ENCODE peak calls at places on chromosomes 5 and 9, in eight cellular contexts. D is endothelial cell; F is caudate nucleus; G is CD4-positive, alpha-beta memory T cell; K is fibroblast of the aortic adventitia; R is epithelial cell of esophagus; O is T follicular helper cell; M is activated naive CD4-positive, alpha-beta T cell treated with anti-CD3 and anti-CD28 coated beads for 36 hours. V is an unnamed sample.

GRCh38 chr9:72401396-72401795 is 36.4 kb upstream of the ZFAND5 start:
- DNase-seq in O (no peak), G (no peak), R (no peak), D (no peak), K (no peak), M (no peak), F (no peak), V (no peak)

GRCh38 chr5:132258102-132259060 is 885 bp downstream of the PDLIM4 start:
- DNase-seq in F (no peak), G (no peak), K (peak; percentile 46), M (peak; percentile 4), D (no peak), R (peak; percentile 53), O (no peak), V (no peak)

GRCh38 chr5:75062925-75063531 is 10.7 kb upstream of the GCNT4 start:
- DNase-seq in K (no peak), M (no peak), G (no peak), D (no peak), O (no peak), R (no peak), F (no peak), V (no peak)

GRCh38 chr5:106094128-106094726 is 1576.5 kb downstream of the EFNA5 start:
- DNase-seq in G (no peak), R (peak; percentile 98), O (no peak), F (no peak), D (no peak), K (peak; percentile 70), M (no peak), V (peak; percentile 55)

GRCh38 chr5:73280386-73280785 is 107.4 kb downstream of the TMEM174 start:
- DNase-seq in F (no peak), D (no peak), G (no peak), O (no peak), M (no peak), R (peak; percentile 41), K (no peak), V (no peak)

GRCh38 chr5:108521841-108522506 is 140.1 kb upstream of the FBXL17 start:
- DNase-seq in R (peak; percentile 69), M (peak; percentile 23), F (no peak), O (no peak), D (peak; percentile 62), G (peak; percentile 17), K (peak; percentile 75), V (peak; percentile 42)

GRCh38 chr5:151037561-151038291 is 17.3 kb downstream of the GPX3 start:
- DNase-seq in D (no peak), R (no peak), G (no peak), K (peak; percentile 87), F (no peak), O (no peak), M (no peak), V (no peak)

GRCh38 chr5:127031147-127031862 is 947 bp upstream of the MARCHF3 start:
- DNase-seq in K (no peak), G (no peak), R (no peak), O (peak; percentile 1), D (no peak), M (peak; percentile 40), F (no peak), V (peak; percentile 59)

GRCh38 chr9:130236436-130236985 is 29.0 kb upstream of the HMCN2 start:
- DNase-seq in D (no peak), R (no peak), F (no peak), O (no peak), M (no peak), G (no peak), K (no peak), V (no peak)

GRCh38 chr9:93963969-93964368 is 8.8 kb upstream of the BARX1 start:
- DNase-seq in R (no peak), D (no peak), K (no peak), G (no peak), M (no peak), F (no peak), O (no peak), V (no peak)

GRCh38 chr9:75601280-75601679 is 289.2 kb upstream of the PCSK5 start:
- DNase-seq in F (no peak), M (no peak), D (no peak), R (peak; percentile 20), G (no peak), K (no peak), O (no peak), V (no peak)